ENCODE peak calls at places on chromosomes 1 and 21, in four cellular contexts. One of them, this sample, is unnamed.

GRCh38 chr1:32774950-32775634 is 42.1 kb downstream of the YARS1 start:
- DNase-seq in small intestine: no peak
- DNase-seq in mucosa of descending colon: no peak
- DNase-seq in esophagus squamous epithelium: no peak
- DNase-seq in this sample: no peak

GRCh38 chr1:14698206-14698605 is 99.7 kb downstream of the KAZN start:
- DNase-seq in small intestine: no peak
- DNase-seq in mucosa of descending colon: no peak
- DNase-seq in esophagus squamous epithelium: no peak
- DNase-seq in this sample: no peak

GRCh38 chr1:164765557-164765956 is 206.6 kb downstream of the PBX1 start:
- DNase-seq in small intestine: no peak
- DNase-seq in mucosa of descending colon: no peak
- DNase-seq in esophagus squamous epithelium: no peak
- DNase-seq in this sample: no peak

GRCh38 chr1:35505911-35506798 is 51.0 kb downstream of the KIAA0319L start:
- DNase-seq in small intestine: peak; percentile 19
- DNase-seq in mucosa of descending colon: no peak
- DNase-seq in esophagus squamous epithelium: no peak
- DNase-seq in this sample: no peak

GRCh38 chr1:52348704-52349301 is 17.2 kb downstream of the CC2D1B start:
- DNase-seq in small intestine: no peak
- DNase-seq in mucosa of descending colon: no peak
- DNase-seq in esophagus squamous epithelium: no peak
- DNase-seq in this sample: no peak

GRCh38 chr1:202858306-202858705 is 30.6 kb downstream of the RABIF start:
- DNase-seq in small intestine: no peak
- DNase-seq in mucosa of descending colon: no peak
- DNase-seq in esophagus squamous epithelium: no peak
- DNase-seq in this sample: no peak

GRCh38 chr1:7389201-7389785 is 381.8 kb upstream of the VAMP3 start:
- DNase-seq in small intestine: no peak
- DNase-seq in mucosa of descending colon: no peak
- DNase-seq in esophagus squamous epithelium: no peak
- DNase-seq in this sample: no peak

GRCh38 chr1:12447301-12447700 is 170.7 kb downstream of the DHRS3 start:
- DNase-seq in small intestine: no peak
- DNase-seq in mucosa of descending colon: no peak
- DNase-seq in esophagus squamous epithelium: no peak
- DNase-seq in this sample: no peak

GRCh38 chr1:82567308-82567707 is 766.6 kb downstream of the ADGRL2 start:
- DNase-seq in small intestine: no peak
- DNase-seq in mucosa of descending colon: no peak
- DNase-seq in esophagus squamous epithelium: no peak
- DNase-seq in this sample: no peak

GRCh38 chr1:30955448-30956015 is 47.0 kb upstream of the SDC3 start:
- DNase-seq in small intestine: no peak
- DNase-seq in mucosa of descending colon: no peak
- DNase-seq in esophagus squamous epithelium: no peak
- DNase-seq in this sample: no peak

GRCh38 chr1:9767964-9768668 is 55.6 kb downstream of the CLSTN1 start:
- DNase-seq in small intestine: peak; percentile 19
- DNase-seq in mucosa of descending colon: peak; percentile 67
- DNase-seq in esophagus squamous epithelium: no peak
- DNase-seq in this sample: no peak

GRCh38 chr1:15410223-15410883 is 665 bp downstream of the EFHD2 start:
- DNase-seq in small intestine: no peak
- DNase-seq in mucosa of descending colon: peak; percentile 65
- DNase-seq in esophagus squamous epithelium: no peak
- DNase-seq in this sample: no peak

GRCh38 chr1:223269006-223269405 is 95.0 kb downstream of the SUSD4 start:
- DNase-seq in small intestine: no peak
- DNase-seq in mucosa of descending colon: no peak
- DNase-seq in esophagus squamous epithelium: no peak
- DNase-seq in this sample: no peak

GRCh38 chr1:48859429-48859828 is 82.7 kb upstream of the BEND5 start:
- DNase-seq in small intestine: no peak
- DNase-seq in mucosa of descending colon: no peak
- DNase-seq in esophagus squamous epithelium: no peak
- DNase-seq in this sample: no peak

GRCh38 chr1:91065337-91065736 is 43.5 kb upstream of the ZNF644 start:
- DNase-seq in small intestine: peak; percentile 48
- DNase-seq in mucosa of descending colon: no peak
- DNase-seq in esophagus squamous epithelium: no peak
- DNase-seq in this sample: no peak

GRCh38 chr21:20790113-20790512 is 208.1 kb upstream of the NCAM2 start:
- DNase-seq in small intestine: no peak
- DNase-seq in mucosa of descending colon: no peak
- DNase-seq in esophagus squamous epithelium: no peak
- DNase-seq in this sample: no peak

GRCh38 chr1:172533511-172534116 is 664 bp downstream of the SUCO start:
- DNase-seq in small intestine: peak; percentile 42
- DNase-seq in mucosa of descending colon: peak; percentile 38
- DNase-seq in esophagus squamous epithelium: peak; percentile 16
- DNase-seq in this sample: no peak

GRCh38 chr1:212074856-212075255 is 39.3 kb downstream of the DTL start:
- DNase-seq in small intestine: no peak
- DNase-seq in mucosa of descending colon: no peak
- DNase-seq in esophagus squamous epithelium: no peak
- DNase-seq in this sample: no peak

GRCh38 chr1:212070720-212071302 is 35.3 kb downstream of the DTL start:
- DNase-seq in small intestine: peak; percentile 59
- DNase-seq in mucosa of descending colon: no peak
- DNase-seq in esophagus squamous epithelium: no peak
- DNase-seq in this sample: no peak

GRCh38 chr1:212073490-212073889 is 37.9 kb downstream of the DTL start:
- DNase-seq in small intestine: no peak
- DNase-seq in mucosa of descending colon: no peak
- DNase-seq in esophagus squamous epithelium: no peak
- DNase-seq in this sample: no peak

GRCh38 chr1:212074313-212074712 is 38.8 kb downstream of the DTL start:
- DNase-seq in small intestine: no peak
- DNase-seq in mucosa of descending colon: no peak
- DNase-seq in esophagus squamous epithelium: no peak
- DNase-seq in this sample: no peak

DNA sequence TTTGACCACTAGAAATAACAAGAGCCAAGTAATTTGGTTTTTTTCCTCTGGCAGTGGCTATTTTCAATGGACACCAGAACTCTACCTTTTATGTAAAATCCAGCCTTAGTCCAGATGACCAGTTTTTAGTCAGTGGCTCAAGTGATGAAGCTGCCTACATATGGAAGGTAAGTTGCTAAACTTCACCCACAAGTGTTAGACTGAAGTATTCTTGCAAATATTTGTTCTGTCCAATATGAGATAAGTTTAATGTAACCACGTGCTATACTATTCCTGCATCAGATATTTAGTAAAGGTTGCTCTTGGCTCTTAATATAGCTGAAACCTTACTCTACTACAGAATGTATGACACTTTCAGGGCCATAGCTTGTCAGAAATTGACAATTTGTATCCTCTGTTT is 36.5 kb downstream of the DTL start:
- DNase-seq in small intestine: no peak
- DNase-seq in mucosa of descending colon: no peak
- DNase-seq in esophagus squamous epithelium: no peak
- DNase-seq in this sample: no peak
- H3K36me3 ChIP-seq in small intestine: no peaks in the 10 kb centered on the region
- H3K36me3 ChIP-seq in mucosa of descending colon: no peaks in the 10 kb centered on the region
- H3K36me3 ChIP-seq in esophagus squamous epithelium: no peaks in the 10 kb centered on the region
- H3K36me3 ChIP-seq in this sample: no peaks in the 10 kb centered on the region

GRCh38 chr1:175124842-175125241 is 57.2 kb downstream of the TNN start:
- DNase-seq in small intestine: no peak
- DNase-seq in mucosa of descending colon: no peak
- DNase-seq in esophagus squamous epithelium: no peak
- DNase-seq in this sample: no peak

GRCh38 chr1:175127565-175127964 is 59.9 kb downstream of the TNN start:
- DNase-seq in small intestine: no peak
- DNase-seq in mucosa of descending colon: no peak
- DNase-seq in esophagus squamous epithelium: no peak
- DNase-seq in this sample: no peak

GRCh38 chr1:175129182-175129581 is 61.5 kb downstream of the TNN start:
- DNase-seq in small intestine: no peak
- DNase-seq in mucosa of descending colon: no peak
- DNase-seq in esophagus squamous epithelium: no peak
- DNase-seq in this sample: no peak

GRCh38 chr1:175128523-175128922 is 60.9 kb downstream of the TNN start:
- DNase-seq in small intestine: no peak
- DNase-seq in mucosa of descending colon: no peak
- DNase-seq in esophagus squamous epithelium: no peak
- DNase-seq in this sample: no peak

DNA sequence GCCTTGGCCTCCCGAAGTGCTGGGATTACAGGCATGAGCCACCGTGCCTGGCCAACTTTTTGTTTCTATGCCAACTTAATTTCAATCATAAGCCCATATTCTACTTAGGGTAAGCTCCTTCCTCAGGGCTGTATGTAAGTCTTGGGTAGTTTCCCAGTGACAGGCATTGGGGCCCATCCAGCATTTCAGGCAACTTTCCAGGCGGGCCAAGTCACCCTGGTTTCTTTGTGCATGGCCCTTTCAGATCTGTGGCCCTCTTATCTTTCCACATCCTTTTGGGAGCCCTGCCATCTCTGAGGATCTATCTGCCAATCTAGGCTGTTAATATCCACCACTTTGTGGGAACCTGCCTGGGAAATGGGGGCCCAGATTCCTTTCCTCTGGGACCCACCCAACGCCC is 58.7 kb downstream of the TNN start:
- DNase-seq in small intestine: no peak
- DNase-seq in mucosa of descending colon: no peak
- DNase-seq in esophagus squamous epithelium: no peak
- DNase-seq in this sample: no peak
- H3K4me1 ChIP-seq in small intestine: no peaks in the 10 kb centered on the region
- H3K4me1 ChIP-seq in mucosa of descending colon: no peaks in the 10 kb centered on the region
- H3K4me1 ChIP-seq in esophagus squamous epithelium: peaks cover 47% of the 10 kb centered on the region
- H3K4me1 ChIP-seq in this sample: peaks cover 5% of the 10 kb centered on the region

GRCh38 chr1:115922806-115923205 is 53.5 kb upstream of the SLC22A15 start:
- DNase-seq in small intestine: peak; percentile 8
- DNase-seq in mucosa of descending colon: no peak
- DNase-seq in esophagus squamous epithelium: no peak
- DNase-seq in this sample: no peak
- H3K4me3 ChIP-seq in small intestine: no peak overlapping the region
- H3K4me3 ChIP-seq in mucosa of descending colon: no peak overlapping the region
- H3K4me3 ChIP-seq in esophagus squamous epithelium: no peak overlapping the region
- H3K4me3 ChIP-seq in this sample: no peak overlapping the region

GRCh38 chr1:175675017-175675416 is 68.4 kb downstream of the TNR start:
- DNase-seq in small intestine: no peak
- DNase-seq in mucosa of descending colon: no peak
- DNase-seq in esophagus squamous epithelium: no peak
- DNase-seq in this sample: no peak

GRCh38 chr1:175683491-175684175 is 59.8 kb downstream of the TNR start:
- DNase-seq in small intestine: no peak
- DNase-seq in mucosa of descending colon: no peak
- DNase-seq in esophagus squamous epithelium: no peak
- DNase-seq in this sample: no peak

GRCh38 chr1:175673236-175674150 is 69.9 kb downstream of the TNR start:
- DNase-seq in small intestine: no peak
- DNase-seq in mucosa of descending colon: no peak
- DNase-seq in esophagus squamous epithelium: no peak
- DNase-seq in this sample: no peak

GRCh38 chr1:175679931-175680652 is 63.3 kb downstream of the TNR start:
- DNase-seq in small intestine: no peak
- DNase-seq in mucosa of descending colon: no peak
- DNase-seq in esophagus squamous epithelium: no peak
- DNase-seq in this sample: no peak

DNA sequence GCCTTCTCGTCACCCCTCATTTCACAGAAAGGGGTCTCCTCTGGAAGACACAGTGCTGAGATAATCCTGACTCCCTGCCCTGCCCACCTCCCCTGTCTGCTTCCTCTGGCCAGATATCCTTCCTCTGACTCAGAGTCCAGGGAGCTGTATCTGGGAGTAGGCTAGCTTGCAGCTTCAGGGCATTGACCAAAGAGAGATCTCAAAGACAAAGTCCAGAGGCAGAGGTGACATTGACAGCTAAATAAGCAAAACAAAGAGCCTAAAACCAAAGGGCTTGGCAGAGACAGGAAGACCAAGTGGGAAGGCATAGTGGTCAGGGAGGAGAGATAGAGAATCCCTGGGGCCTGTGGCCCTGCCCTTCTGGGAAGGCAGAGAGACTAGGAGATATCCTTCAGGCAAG is 64.9 kb downstream of the TNR start:
- DNase-seq in small intestine: no peak
- DNase-seq in mucosa of descending colon: no peak
- DNase-seq in esophagus squamous epithelium: no peak
- DNase-seq in this sample: no peak
- H3K36me3 ChIP-seq in small intestine: no peaks in the 10 kb centered on the region
- H3K36me3 ChIP-seq in mucosa of descending colon: no peaks in the 10 kb centered on the region
- H3K36me3 ChIP-seq in esophagus squamous epithelium: no peaks in the 10 kb centered on the region
- H3K36me3 ChIP-seq in this sample: no peaks in the 10 kb centered on the region

GRCh38 chr1:229224308-229224707 is 46.6 kb upstream of the RAB4A start:
- DNase-seq in small intestine: peak; percentile 48
- DNase-seq in mucosa of descending colon: no peak
- DNase-seq in esophagus squamous epithelium: no peak
- DNase-seq in this sample: no peak
- H3K4me1 ChIP-seq in small intestine: peaks cover 2% of the 10 kb centered on the region
- H3K4me1 ChIP-seq in mucosa of descending colon: peaks cover 24% of the 10 kb centered on the region
- H3K4me1 ChIP-seq in esophagus squamous epithelium: peaks cover 44% of the 10 kb centered on the region
- H3K4me1 ChIP-seq in this sample: peaks cover 34% of the 10 kb centered on the region

DNA sequence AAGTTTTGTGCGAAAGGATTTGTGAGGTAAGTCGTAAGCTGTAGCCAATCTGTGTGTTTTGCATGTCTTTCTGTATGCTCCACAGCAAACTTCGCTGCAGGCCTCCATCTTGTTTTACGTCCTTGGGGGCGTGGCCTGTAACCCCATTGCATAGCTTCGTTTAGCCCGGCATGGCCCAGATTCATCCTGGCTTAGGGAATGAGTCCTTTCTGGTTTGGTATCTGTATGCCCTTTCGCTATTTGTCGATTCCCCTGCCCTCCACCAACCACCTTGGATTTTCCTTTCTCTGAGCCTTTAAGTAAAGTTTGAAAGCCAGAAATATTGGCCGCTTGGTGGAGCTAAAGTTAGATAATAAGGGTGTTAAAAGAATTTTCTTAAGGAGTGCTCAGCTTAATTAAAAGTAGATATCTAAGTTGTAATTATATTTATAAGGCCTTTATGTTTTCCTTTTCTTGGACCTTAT is 1.1 kb downstream of the THEM4 start:
- DNase-seq in small intestine: no peak
- DNase-seq in mucosa of descending colon: no peak
- DNase-seq in esophagus squamous epithelium: no peak
- DNase-seq in this sample: no peak
- H3K4me3 ChIP-seq in small intestine: no peak overlapping the region
- H3K4me3 ChIP-seq in mucosa of descending colon: no peak overlapping the region
- H3K4me3 ChIP-seq in esophagus squamous epithelium: peak overlapping the region; percentile 56
- H3K4me3 ChIP-seq in this sample: peak overlapping the region; percentile 72